ENCODE peak calls at places on chromosomes 5 and 9, in ten cellular contexts. U is cardiac fibroblast; P is omental fat pad; O is H54; D is NB4; H is stimulated activated naive B cell treated with anti-CD40 and anti-IgM and Interleukin-4, amounts not matched to agents 10 μg/mL and 1 μg/mL and 100 μg/mL, for 72 hours; B is PC-9; Y is activated CD8-positive, alpha-beta T cell treated with anti-CD3 and anti-CD28 coated beads for 36 hours; E is HL-60; I is T-cell. K is an unnamed sample.

GRCh38 chr9:128550770-128551651 is 1.4 kb upstream of the SPTAN1 start:
- DNase-seq in U (peak), E (no peak), Y (peak), P (no peak), I (no peak), H (no peak), D (no peak), O (no peak), B (no peak), K (no peak)

GRCh38 chr9:137445275-137445807 is 4.2 kb upstream of the ENTPD8 start:
- DNase-seq in B (peak), P (peak), D (peak), H (peak), O (peak), U (peak), E (no peak), Y (peak), I (peak), K (peak)

GRCh38 chr5:95879661-95880060 is 57.1 kb upstream of the GLRX start:
- DNase-seq in O (no peak), H (no peak), B (no peak), P (no peak), D (no peak), Y (no peak), I (no peak), E (no peak), U (no peak), K (no peak)

GRCh38 chr5:59621477-59621876 is 272.0 kb downstream of the PDE4D start:
- DNase-seq in I (no peak), O (no peak), Y (no peak), E (no peak), D (no peak), U (no peak), B (no peak), H (no peak), P (no peak), K (no peak)

GRCh38 chr5:152568101-152568500 is 163.0 kb upstream of the NMUR2 start:
- DNase-seq in U (no peak), H (no peak), D (no peak), B (no peak), E (no peak), Y (no peak), O (no peak), P (no peak), I (no peak), K (no peak)

GRCh38 chr5:97412959-97413358 is 229.9 kb upstream of the RIOK2 start:
- DNase-seq in P (no peak), O (no peak), H (no peak), Y (no peak), U (no peak), D (no peak), B (no peak), E (no peak), I (no peak), K (no peak)

GRCh38 chr5:154406231-154406630 is 39.6 kb upstream of the SAP30L start:
- DNase-seq in E (no peak), U (peak), H (no peak), B (peak), I (no peak), Y (no peak), O (no peak), D (no peak), P (no peak), K (no peak)

GRCh38 chr9:137074657-137075274 is 2.6 kb upstream of the UAP1L1 start:
- DNase-seq in O (no peak), B (peak), D (peak), U (no peak), I (no peak), H (no peak), Y (no peak), E (no peak), P (no peak), K (no peak)

GRCh38 chr5:135266975-135267374 is 132.1 kb downstream of the MACROH2A1 start:
- DNase-seq in D (no peak), E (no peak), I (no peak), U (no peak), B (no peak), H (no peak), P (no peak), Y (no peak), O (no peak), K (no peak)

GRCh38 chr5:32044904-32045303 is 129.2 kb downstream of the GOLPH3 start:
- DNase-seq in E (no peak), H (no peak), B (no peak), I (no peak), O (peak), Y (no peak), U (peak), P (no peak), D (no peak), K (no peak)

GRCh38 chr5:136014049-136014516 is 14.7 kb upstream of the TGFBI start:
- DNase-seq in D (no peak), I (no peak), E (no peak), P (no peak), H (no peak), U (peak), Y (no peak), O (no peak), B (no peak), K (no peak)

GRCh38 chr9:136259517-136259813 is 13.9 kb upstream of the QSOX2 start:
- DNase-seq in Y (no peak), P (no peak), I (no peak), E (no peak), H (no peak), U (no peak), D (no peak), O (no peak), B (no peak), K (no peak)

GRCh38 chr9:135662758-135663450 is at the start of gene LCN9:
- DNase-seq in D (no peak), B (no peak), I (no peak), U (peak), P (no peak), Y (no peak), E (no peak), O (no peak), H (no peak), K (no peak)

K was measured in NCI-H2107.